ENCODE peak calls at places on chromosomes 12 and 14, in eight cellular contexts. Z is astrocyte, X is AG09319, Q is heart left ventricle, R is AG09309, N is BE2C, B is dorsolateral prefrontal cortex, P is endothelial cell. H is an unnamed sample.

GRCh38 chr12:9253464-9253863 is 45.3 kb upstream of the PZP start:
- DNase-seq in R (no peak), B (no peak), X (no peak), Q (no peak), Z (no peak), P (no peak), N (no peak), H (no peak)

GRCh38 chr14:94392510-94392935 is 4.1 kb upstream of the SERPINA1 start:
- DNase-seq in X (no peak), B (no peak), R (peak; percentile 73), N (no peak), Z (peak; percentile 76), Q (peak; percentile 37), P (no peak), H (no peak)

GRCh38 chr12:95661360-95661759 is 110.1 kb upstream of the USP44 start:
- DNase-seq in Q (no peak), B (no peak), N (no peak), R (no peak), P (no peak), Z (no peak), X (no peak), H (no peak)

GRCh38 chr12:47102406-47102805 is 22.6 kb upstream of the AMIGO2 start:
- DNase-seq in Q (no peak), X (no peak), B (no peak), N (no peak), R (no peak), Z (no peak), P (no peak), H (no peak)

GRCh38 chr12:132568301-132568700 is 42.1 kb downstream of the LRCOL1 start:
- DNase-seq in P (no peak), N (no peak), R (no peak), Z (no peak), Q (no peak), B (no peak), X (no peak), H (no peak)

GRCh38 chr12:12467222-12467621 is 95.4 kb downstream of the DUSP16 start:
- DNase-seq in Q (no peak), R (no peak), B (no peak), N (no peak), Z (no peak), X (no peak), P (no peak), H (no peak)

GRCh38 chr12:9784816-9785215 is 24.1 kb upstream of the CD69 start:
- DNase-seq in Z (no peak), Q (no peak), X (no peak), N (no peak), R (no peak), P (no peak), B (no peak), H (no peak)

GRCh38 chr12:88579941-88580871 is at the start of gene KITLG:
- DNase-seq in R (no peak), X (peak; percentile 78), Q (peak; percentile 89), N (peak; percentile 69), Z (peak; percentile 76), B (peak; percentile 42), P (peak; percentile 85), H (peak; percentile 78)

GRCh38 chr14:91817566-91818325 is 49.6 kb downstream of the TC2N start:
- DNase-seq in P (no peak), X (no peak), Q (no peak), Z (no peak), R (no peak), N (no peak), B (no peak), H (no peak)

GRCh38 chr14:102187583-102188001 is 47.9 kb downstream of the WDR20 start:
- DNase-seq in Q (no peak), B (no peak), N (peak; percentile 31), R (no peak), X (no peak), Z (no peak), P (no peak), H (no peak)

GRCh38 chr12:67358686-67359374 is 89.7 kb downstream of the CAND1 start:
- DNase-seq in R (peak; percentile 95), Q (peak; percentile 27), X (peak; percentile 81), Z (peak; percentile 92), B (no peak), N (no peak), P (no peak), H (no peak)

GRCh38 chr14:54108481-54109471 is 152.2 kb upstream of the BMP4 start:
- DNase-seq in Z (peak; percentile 98), X (peak; percentile 31), N (no peak), R (no peak), Q (no peak), B (no peak), P (no peak), H (no peak)

DNA sequence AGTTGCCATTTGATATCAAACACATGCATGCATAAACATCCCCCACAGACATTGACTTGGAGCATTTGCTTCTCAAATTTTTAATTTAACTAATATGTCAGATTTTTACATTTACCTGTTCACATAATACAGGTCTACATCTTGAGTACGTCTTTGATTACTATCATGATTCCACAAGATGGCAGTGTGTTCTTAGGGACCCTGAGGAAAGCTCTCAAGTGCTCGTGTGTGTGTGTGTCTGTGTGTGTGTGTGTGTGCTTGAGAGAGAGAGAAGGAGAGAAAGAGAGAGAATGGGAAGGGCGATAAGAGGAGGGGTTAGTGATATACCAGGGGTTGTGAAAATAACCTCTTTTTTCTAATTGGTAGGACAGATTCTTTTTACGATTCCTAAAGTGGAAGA is 167.1 kb upstream of the OR4E1 start:
- DNase-seq in P (no peak), Q (no peak), B (no peak), Z (no peak), X (no peak), R (no peak), N (no peak), H (no peak)
- TF ChIP-seq CTCF in P (no peak), Q (no peak), B (no peak), Z (no peak), X (no peak), R (no peak), N (no peak), H (no peak)

GRCh38 chr12:1421091-1421902 is 173.1 kb downstream of the FBXL14 start:
- DNase-seq in Z (no peak), R (no peak), X (no peak), Q (no peak), B (no peak), P (no peak), N (no peak), H (no peak)

GRCh38 chr12:1419849-1420371 is 174.5 kb downstream of the FBXL14 start:
- DNase-seq in R (no peak), X (no peak), Z (no peak), N (no peak), P (no peak), Q (no peak), B (no peak), H (no peak)

GRCh38 chr12:1422604-1423315 is 171.6 kb downstream of the FBXL14 start:
- DNase-seq in B (no peak), X (no peak), Q (no peak), P (no peak), R (no peak), N (no peak), Z (no peak), H (no peak)

GRCh38 chr12:1413930-1414329 is 180.5 kb downstream of the FBXL14 start:
- DNase-seq in P (no peak), Q (no peak), N (no peak), X (no peak), Z (no peak), R (no peak), B (no peak), H (no peak)

GRCh38 chr12:1418144-1418543 is 176.2 kb downstream of the FBXL14 start:
- DNase-seq in R (no peak), N (no peak), B (no peak), P (no peak), Z (no peak), Q (no peak), X (no peak), H (no peak)
- TF ChIP-seq CTCF in R (no peak), N (no peak), B (no peak), P (no peak), Z (no peak), Q (no peak), X (no peak), H (no peak)

GRCh38 chr14:23345987-23346692 is 6.5 kb downstream of the SLC22A17 start:
- DNase-seq in R (no peak), Z (no peak), Q (no peak), B (no peak), N (no peak), X (no peak), P (no peak), H (no peak)
- TF ChIP-seq CTCF in R (no peak), Z (no peak), Q (no peak), B (no peak), N (peak; percentile 10), X (no peak), P (no peak), H (peak; percentile 25)

DNA sequence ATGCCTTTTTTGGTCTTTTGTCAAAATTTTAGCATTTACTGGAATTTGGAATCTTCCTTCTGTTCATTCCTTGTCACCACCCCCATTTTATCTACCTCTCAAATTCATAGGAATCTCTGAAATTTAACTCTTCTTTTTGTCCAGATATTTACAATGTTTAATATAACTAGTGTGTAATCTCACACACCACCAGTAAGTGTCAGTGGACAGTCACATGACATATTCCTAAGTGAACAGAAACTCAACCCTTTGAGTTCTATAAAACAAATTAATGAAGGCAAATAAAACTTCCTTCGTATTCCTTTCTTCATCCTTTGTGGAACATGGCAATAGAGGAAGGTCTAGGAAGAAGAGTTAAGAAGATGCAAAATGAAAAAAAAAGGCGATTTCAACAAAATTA is 26.6 kb downstream of the ATF7 start:
- DNase-seq in B (no peak), R (no peak), N (no peak), Q (no peak), Z (no peak), X (no peak), P (no peak), H (no peak)
- TF ChIP-seq CTCF in B (peak; percentile 22), R (no peak), N (no peak), Q (no peak), Z (no peak), X (no peak), P (no peak), H (no peak)

DNA sequence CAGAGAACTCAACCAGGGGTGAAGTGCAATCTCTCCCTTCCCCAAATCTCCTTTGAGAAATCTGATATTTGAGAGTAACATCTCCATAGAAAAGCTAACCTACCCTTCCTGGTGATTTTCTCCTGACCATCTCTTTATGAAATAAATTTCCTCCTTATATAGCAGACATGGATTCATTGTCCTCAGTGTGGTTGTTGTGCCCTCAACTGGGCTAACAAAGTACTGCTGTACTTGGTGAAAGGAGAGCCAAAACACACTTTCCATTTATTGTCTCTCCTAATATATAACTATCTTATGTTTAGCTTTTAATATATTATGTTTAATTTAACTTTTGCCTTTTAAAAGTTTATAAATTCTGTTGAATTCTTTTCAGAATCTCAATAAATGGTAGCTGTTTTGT is 65.1 kb upstream of the SLCO1B1 start:
- DNase-seq in R (no peak), X (no peak), P (peak; percentile 8), N (no peak), B (no peak), Q (no peak), Z (no peak), H (no peak)
- TF ChIP-seq CTCF in R (peak; percentile 23), X (no peak), P (no peak), N (peak; percentile 36), B (no peak), Q (no peak), Z (peak; percentile 48), H (peak; percentile 73)

GRCh38 chr12:65106948-65107347 is 14.2 kb downstream of the WIF1 start:
- DNase-seq in Q (no peak), B (no peak), R (no peak), Z (no peak), P (no peak), X (no peak), N (no peak), H (no peak)
- TF ChIP-seq CTCF in Q (no peak), B (peak; percentile 40), R (peak; percentile 28), Z (peak; percentile 37), P (no peak), X (peak; percentile 34), N (peak; percentile 18), H (peak; percentile 42)

GRCh38 chr14:106657460-106657859 is 1131.1 kb downstream of the TMEM121 start:
- DNase-seq in Z (no peak), R (no peak), P (no peak), B (no peak), Q (no peak), X (no peak), N (no peak), H (no peak)
- TF ChIP-seq CTCF in Z (no peak), R (no peak), P (no peak), B (no peak), Q (no peak), X (no peak), N (peak; percentile 17), H (no peak)